ENCODE peak calls at places on chromosomes 2 and 18, in eight cellular contexts. Z is cardiac fibroblast, S is NCI-H2081, T is substantia nigra, D is NCI-H774, X is NCI-H524, K is heart right ventricle, R is neural crest cell. Q is an unnamed sample.

GRCh38 chr18:12518326-12518725 is 110.6 kb downstream of the PRELID3A start:
- DNase-seq in S (no peak), T (no peak), K (no peak), R (no peak), D (no peak), X (peak; percentile 46), Z (peak; percentile 65), Q (no peak)

GRCh38 chr2:209368406-209368805 is 55.4 kb upstream of the MAP2 start:
- DNase-seq in K (no peak), X (no peak), S (no peak), R (no peak), D (no peak), Z (peak; percentile 15), T (no peak), Q (no peak)

GRCh38 chr2:9001229-9001628 is 2.3 kb downstream of the MBOAT2 start:
- DNase-seq in T (no peak), Z (peak; percentile 26), X (no peak), K (no peak), D (peak; percentile 53), R (no peak), S (peak; percentile 84), Q (no peak)

GRCh38 chr2:33512112-33512511 is 35.7 kb downstream of the RASGRP3 start:
- DNase-seq in T (no peak), Z (no peak), R (no peak), K (no peak), D (no peak), S (no peak), X (peak; percentile 19), Q (no peak)

GRCh38 chr2:208249241-208249640 is 5.6 kb downstream of the IDH1 start:
- DNase-seq in R (no peak), X (no peak), Z (no peak), S (no peak), D (no peak), K (no peak), T (no peak), Q (no peak)

GRCh38 chr2:151350579-151351195 is 6.7 kb upstream of the TNFAIP6 start:
- DNase-seq in D (no peak), K (no peak), Z (peak; percentile 43), S (no peak), T (no peak), R (no peak), X (no peak), Q (no peak)

GRCh38 chr18:36769611-36770314 is 59.0 kb downstream of the TPGS2 start:
- DNase-seq in K (peak; percentile 35), X (no peak), S (no peak), Z (peak; percentile 12), T (no peak), D (no peak), R (no peak), Q (no peak)

GRCh38 chr2:127413200-127413599 is 5.0 kb upstream of the PROC start:
- DNase-seq in Z (no peak), S (no peak), T (no peak), K (no peak), D (no peak), R (no peak), X (no peak), Q (no peak)

GRCh38 chr2:142721015-142721414 is 156.4 kb upstream of the KYNU start:
- DNase-seq in R (no peak), T (no peak), K (no peak), Z (no peak), S (no peak), X (no peak), D (no peak), Q (no peak)

Q was measured in head of caudate nucleus.